ENCODE peak calls at places on chromosomes 11 and 22, in five cellular contexts. B is adrenal gland, Y is NCI-H526, D is hypothalamus, H is sigmoid colon. Q is an unnamed sample.

GRCh38 chr22:43013355-43014061 is 1.4 kb downstream of the PACSIN2 start:
- DNase-seq in B (peak; percentile 68), H (no peak), D (no peak), Y (no peak), Q (no peak)

GRCh38 chr22:19518568-19519030 is 5.6 kb downstream of the CLDN5 start:
- DNase-seq in H (no peak), D (no peak), Y (no peak), B (no peak), Q (no peak)

GRCh38 chr22:38043151-38044039 is 13.8 kb upstream of the PICK1 start:
- DNase-seq in Y (no peak), H (no peak), B (no peak), D (no peak), Q (no peak)

GRCh38 chr11:82234256-82234655 is 499.4 kb downstream of the FAM181B start:
- DNase-seq in B (no peak), Y (no peak), D (no peak), H (no peak), Q (no peak)

GRCh38 chr11:11179239-11179638 is 173.8 kb downstream of the CSNK2A3 start:
- DNase-seq in D (no peak), H (no peak), Y (peak; percentile 57), B (no peak), Q (no peak)

GRCh38 chr11:77233011-77233410 is 68.5 kb downstream of the GDPD4 start:
- DNase-seq in D (no peak), B (no peak), H (no peak), Y (no peak), Q (no peak)

GRCh38 chr11:47176328-47177228 is at the start of gene ARFGAP2:
- DNase-seq in H (peak; percentile 98), Y (peak; percentile 99), B (peak; percentile 98), D (peak; percentile 88), Q (peak; percentile 93)

GRCh38 chr11:73190557-73190885 is 27.6 kb upstream of the P2RY2 start:
- DNase-seq in D (no peak), B (no peak), Y (no peak), H (no peak), Q (no peak)